ENCODE peak calls at places on chromosome 21, in four cellular contexts. One of them, this sample, is unnamed.

GRCh38 chr21:14382486-14382834 is 486 bp downstream of the HSPA13 start:
- DNase-seq in A549: no peak
- DNase-seq in mucosa of descending colon: no peak
- DNase-seq in tibial nerve: no peak
- DNase-seq in this sample: no peak

GRCh38 chr21:35559881-35560280 is 500.4 kb downstream of the SETD4 start:
- DNase-seq in A549: no peak
- DNase-seq in mucosa of descending colon: no peak
- DNase-seq in tibial nerve: no peak
- DNase-seq in this sample: no peak

GRCh38 chr21:33127154-33127893 is 57.4 kb downstream of the OLIG1 start:
- DNase-seq in A549: peak; percentile 59
- DNase-seq in mucosa of descending colon: no peak
- DNase-seq in tibial nerve: peak; percentile 52
- DNase-seq in this sample: peak; percentile 77

GRCh38 chr21:42439284-42440186 is 35.8 kb downstream of the UBASH3A start:
- DNase-seq in A549: no peak
- DNase-seq in mucosa of descending colon: peak; percentile 27
- DNase-seq in tibial nerve: no peak
- DNase-seq in this sample: no peak

GRCh38 chr21:43591468-43592050 is 67.7 kb downstream of the HSF2BP start:
- DNase-seq in A549: peak; percentile 72
- DNase-seq in mucosa of descending colon: no peak
- DNase-seq in tibial nerve: no peak
- DNase-seq in this sample: no peak

GRCh38 chr21:42289926-42290325 is 25.3 kb downstream of the TFF3 start:
- DNase-seq in A549: no peak
- DNase-seq in mucosa of descending colon: peak; percentile 50
- DNase-seq in tibial nerve: peak; percentile 35
- DNase-seq in this sample: peak; percentile 76

GRCh38 chr21:41901099-41901498 is 22.0 kb upstream of the PRDM15 start:
- DNase-seq in A549: no peak
- DNase-seq in mucosa of descending colon: no peak
- DNase-seq in tibial nerve: no peak
- DNase-seq in this sample: no peak

GRCh38 chr21:28699591-28700259 is 293.0 kb downstream of the LTN1 start:
- DNase-seq in A549: no peak
- DNase-seq in mucosa of descending colon: no peak
- DNase-seq in tibial nerve: no peak
- DNase-seq in this sample: no peak

GRCh38 chr21:27060190-27060589 is 93.3 kb upstream of the ADAMTS5 start:
- DNase-seq in A549: no peak
- DNase-seq in mucosa of descending colon: no peak
- DNase-seq in tibial nerve: no peak
- DNase-seq in this sample: no peak

GRCh38 chr21:18545908-18546307 is 142.3 kb upstream of the TMPRSS15 start:
- DNase-seq in A549: no peak
- DNase-seq in mucosa of descending colon: no peak
- DNase-seq in tibial nerve: no peak
- DNase-seq in this sample: no peak

GRCh38 chr21:20971296-20971921 is 26.8 kb upstream of the NCAM2 start:
- DNase-seq in A549: peak; percentile 42
- DNase-seq in mucosa of descending colon: no peak
- DNase-seq in tibial nerve: peak; percentile 56
- DNase-seq in this sample: no peak

GRCh38 chr21:37165606-37166005 is 92.6 kb downstream of the TTC3 start:
- DNase-seq in A549: no peak
- DNase-seq in mucosa of descending colon: no peak
- DNase-seq in tibial nerve: no peak
- DNase-seq in this sample: no peak

GRCh38 chr21:43866659-43867331 is 1.8 kb downstream of the AGPAT3 start:
- DNase-seq in A549: no peak
- DNase-seq in mucosa of descending colon: peak; percentile 89
- DNase-seq in tibial nerve: no peak
- DNase-seq in this sample: peak; percentile 77

GRCh38 chr21:27564684-27565280 is 597.9 kb upstream of the ADAMTS5 start:
- DNase-seq in A549: peak; percentile 16
- DNase-seq in mucosa of descending colon: no peak
- DNase-seq in tibial nerve: no peak
- DNase-seq in this sample: no peak

GRCh38 chr21:21898801-21899200 is 900.6 kb downstream of the NCAM2 start:
- DNase-seq in A549: no peak
- DNase-seq in mucosa of descending colon: no peak
- DNase-seq in tibial nerve: no peak
- DNase-seq in this sample: no peak

GRCh38 chr21:15741510-15741909 is 11.7 kb downstream of the USP25 start:
- DNase-seq in A549: no peak
- DNase-seq in mucosa of descending colon: no peak
- DNase-seq in tibial nerve: no peak
- DNase-seq in this sample: no peak

GRCh38 chr21:28480091-28480869 is 512.4 kb downstream of the LTN1 start:
- DNase-seq in A549: no peak
- DNase-seq in mucosa of descending colon: no peak
- DNase-seq in tibial nerve: no peak
- DNase-seq in this sample: no peak

GRCh38 chr21:43359081-43359822 is 67.7 kb downstream of the SIK1 start:
- DNase-seq in A549: no peak
- DNase-seq in mucosa of descending colon: no peak
- DNase-seq in tibial nerve: no peak
- DNase-seq in this sample: no peak

GRCh38 chr21:36676039-36676950 is 22.6 kb upstream of the SIM2 start:
- DNase-seq in A549: no peak
- DNase-seq in mucosa of descending colon: no peak
- DNase-seq in tibial nerve: no peak
- DNase-seq in this sample: no peak

GRCh38 chr21:32285476-32285875 is 6.6 kb upstream of the MIS18A start:
- DNase-seq in A549: no peak
- DNase-seq in mucosa of descending colon: no peak
- DNase-seq in tibial nerve: no peak
- DNase-seq in this sample: no peak

GRCh38 chr21:33355355-33355754 is 30.6 kb downstream of the IFNAR1 start:
- DNase-seq in A549: no peak
- DNase-seq in mucosa of descending colon: no peak
- DNase-seq in tibial nerve: no peak
- DNase-seq in this sample: no peak

GRCh38 chr21:15732290-15732995 is 2.7 kb downstream of the USP25 start:
- DNase-seq in A549: peak; percentile 53
- DNase-seq in mucosa of descending colon: no peak
- DNase-seq in tibial nerve: no peak
- DNase-seq in this sample: no peak

GRCh38 chr21:23101111-23101510 is 2102.9 kb downstream of the NCAM2 start:
- DNase-seq in A549: no peak
- DNase-seq in mucosa of descending colon: no peak
- DNase-seq in tibial nerve: no peak
- DNase-seq in this sample: no peak

GRCh38 chr21:26883768-26884167 is 38.6 kb upstream of the ADAMTS1 start:
- DNase-seq in A549: no peak
- DNase-seq in mucosa of descending colon: no peak
- DNase-seq in tibial nerve: no peak
- DNase-seq in this sample: no peak

GRCh38 chr21:34227386-34227852 is 136.4 kb upstream of the KCNE2 start:
- DNase-seq in A549: no peak
- DNase-seq in mucosa of descending colon: no peak
- DNase-seq in tibial nerve: no peak
- DNase-seq in this sample: no peak

GRCh38 chr21:29343517-29343916 is 44.8 kb downstream of the BACH1 start:
- DNase-seq in A549: no peak
- DNase-seq in mucosa of descending colon: no peak
- DNase-seq in tibial nerve: no peak
- DNase-seq in this sample: no peak

GRCh38 chr21:39115659-39116235 is 67.5 kb downstream of the PSMG1 start:
- DNase-seq in A549: no peak
- DNase-seq in mucosa of descending colon: no peak
- DNase-seq in tibial nerve: no peak
- DNase-seq in this sample: no peak

GRCh38 chr21:39118061-39118460 is 65.2 kb downstream of the PSMG1 start:
- DNase-seq in A549: no peak
- DNase-seq in mucosa of descending colon: no peak
- DNase-seq in tibial nerve: no peak
- DNase-seq in this sample: no peak

GRCh38 chr21:39117571-39117970 is 65.7 kb downstream of the PSMG1 start:
- DNase-seq in A549: no peak
- DNase-seq in mucosa of descending colon: no peak
- DNase-seq in tibial nerve: no peak
- DNase-seq in this sample: no peak

GRCh38 chr21:39116761-39117425 is 66.4 kb downstream of the PSMG1 start:
- DNase-seq in A549: no peak
- DNase-seq in mucosa of descending colon: no peak
- DNase-seq in tibial nerve: no peak
- DNase-seq in this sample: no peak

GRCh38 chr21:39114871-39115658 is 68.2 kb downstream of the PSMG1 start:
- DNase-seq in A549: no peak
- DNase-seq in mucosa of descending colon: no peak
- DNase-seq in tibial nerve: no peak
- DNase-seq in this sample: no peak
- H3K4me3 ChIP-seq in A549: no peak overlapping the region
- H3K4me3 ChIP-seq in mucosa of descending colon: no peak overlapping the region
- H3K4me3 ChIP-seq in tibial nerve: no peak overlapping the region
- H3K4me3 ChIP-seq in this sample: no peak overlapping the region

GRCh38 chr21:46092811-46093667 is 4.9 kb upstream of the COL6A2 start:
- DNase-seq in A549: no peak
- DNase-seq in mucosa of descending colon: peak; percentile 40
- DNase-seq in tibial nerve: no peak
- DNase-seq in this sample: peak; percentile 59
- H3K4me1 ChIP-seq in A549: no peaks in the 10 kb centered on the region
- H3K4me1 ChIP-seq in mucosa of descending colon: no peaks in the 10 kb centered on the region
- H3K4me1 ChIP-seq in tibial nerve: peaks cover 5% of the 10 kb centered on the region
- H3K4me1 ChIP-seq in this sample: peaks cover 5% of the 10 kb centered on the region

DNA sequence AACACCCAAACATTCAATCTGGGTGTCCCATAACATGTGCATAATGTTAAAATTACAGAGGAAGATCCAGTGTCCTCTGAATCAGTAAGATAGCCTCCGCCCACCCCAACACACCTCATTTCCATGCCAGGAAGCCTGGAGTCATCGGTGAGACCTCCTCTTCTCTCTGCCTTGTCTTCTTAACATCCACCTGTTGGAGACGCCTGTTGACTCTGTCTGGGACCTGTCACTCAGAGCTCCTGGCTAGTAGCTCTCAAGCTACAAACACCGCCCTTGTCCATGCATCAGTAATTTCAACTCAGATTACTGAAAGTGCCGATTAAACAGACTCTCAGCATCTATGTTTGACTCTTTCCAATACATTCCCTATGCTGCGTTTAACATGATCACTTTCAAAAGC is 27.4 kb downstream of the KCNJ15 start:
- DNase-seq in A549: no peak
- DNase-seq in mucosa of descending colon: no peak
- DNase-seq in tibial nerve: no peak
- DNase-seq in this sample: no peak
- TF ChIP-seq CTCF in A549: no peak
- TF ChIP-seq CTCF in mucosa of descending colon: no peak
- TF ChIP-seq CTCF in tibial nerve: no peak
- TF ChIP-seq CTCF in this sample: no peak

DNA sequence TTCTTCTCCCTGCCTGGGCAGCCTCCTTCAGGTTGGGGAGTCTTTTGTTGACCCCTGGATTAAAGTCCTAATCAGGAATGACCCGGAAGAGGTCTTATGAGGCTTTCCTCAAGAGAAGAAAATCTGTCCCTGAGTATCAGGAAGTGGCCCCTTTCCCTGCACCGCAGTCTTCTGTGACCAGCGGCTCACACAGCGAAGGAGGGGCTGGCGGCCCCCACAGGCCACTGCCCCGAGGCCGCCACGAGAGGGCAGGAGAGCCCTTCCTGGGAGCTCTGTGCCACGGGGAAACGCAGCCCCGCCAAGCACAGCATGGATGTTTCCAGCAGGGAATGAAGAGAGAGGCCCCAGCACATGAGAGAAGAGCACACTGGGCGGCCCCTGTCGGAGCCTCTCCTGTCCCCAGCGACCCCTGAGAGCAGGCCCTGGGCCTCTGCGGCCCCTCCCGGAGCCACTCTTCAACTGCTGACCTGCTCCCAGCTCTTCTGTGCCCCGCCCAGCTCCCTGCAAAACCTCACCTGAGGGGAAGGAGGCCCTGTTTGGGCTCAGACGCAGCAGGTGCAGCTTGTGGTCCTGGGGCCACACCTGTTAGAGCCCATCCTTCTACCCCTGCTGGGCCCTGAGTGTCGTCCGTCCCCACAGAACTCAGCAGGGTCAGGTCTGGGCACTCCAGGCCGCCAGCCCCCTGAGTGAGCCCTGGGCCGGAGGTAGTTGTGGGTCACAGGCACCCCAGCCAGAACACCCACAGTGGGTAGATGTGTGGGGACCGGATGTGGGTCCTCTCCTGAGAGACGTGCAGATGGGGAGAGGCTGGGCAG is 4.9 kb upstream of the POFUT2 start:
- DNase-seq in A549: peak; percentile 77
- DNase-seq in mucosa of descending colon: peak; percentile 81
- DNase-seq in tibial nerve: peak; percentile 74
- DNase-seq in this sample: peak; percentile 91
- H3K4me3 ChIP-seq in A549: no peak overlapping the region
- H3K4me3 ChIP-seq in mucosa of descending colon: no peak overlapping the region
- H3K4me3 ChIP-seq in tibial nerve: no peak overlapping the region
- H3K4me3 ChIP-seq in this sample: no peak overlapping the region

DNA sequence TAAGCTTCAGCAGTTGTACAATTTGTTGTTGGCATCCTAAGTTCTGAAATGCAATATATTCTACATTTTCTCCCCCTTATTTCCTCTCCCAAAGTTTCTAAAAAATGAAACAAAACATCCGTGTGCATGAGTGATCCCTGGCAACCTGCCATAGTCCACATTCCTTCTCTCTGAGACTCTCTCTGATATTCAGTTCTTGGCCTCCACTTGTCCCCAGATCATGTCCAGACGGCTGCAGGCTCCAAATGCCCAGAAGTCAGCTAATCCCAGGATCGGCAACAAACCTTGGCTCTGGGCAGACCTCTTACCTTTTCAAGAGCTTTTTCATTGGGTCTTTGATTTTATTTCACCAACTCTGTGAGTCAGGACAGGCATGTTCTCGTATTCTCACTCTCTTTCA is 187.8 kb downstream of the ETS2 start:
- DNase-seq in A549: peak; percentile 32
- DNase-seq in mucosa of descending colon: no peak
- DNase-seq in tibial nerve: no peak
- DNase-seq in this sample: no peak
- H3K4me1 ChIP-seq in A549: peaks cover 13% of the 10 kb centered on the region
- H3K4me1 ChIP-seq in mucosa of descending colon: peaks cover 13% of the 10 kb centered on the region
- H3K4me1 ChIP-seq in tibial nerve: peaks cover 24% of the 10 kb centered on the region
- H3K4me1 ChIP-seq in this sample: peaks cover 61% of the 10 kb centered on the region

DNA sequence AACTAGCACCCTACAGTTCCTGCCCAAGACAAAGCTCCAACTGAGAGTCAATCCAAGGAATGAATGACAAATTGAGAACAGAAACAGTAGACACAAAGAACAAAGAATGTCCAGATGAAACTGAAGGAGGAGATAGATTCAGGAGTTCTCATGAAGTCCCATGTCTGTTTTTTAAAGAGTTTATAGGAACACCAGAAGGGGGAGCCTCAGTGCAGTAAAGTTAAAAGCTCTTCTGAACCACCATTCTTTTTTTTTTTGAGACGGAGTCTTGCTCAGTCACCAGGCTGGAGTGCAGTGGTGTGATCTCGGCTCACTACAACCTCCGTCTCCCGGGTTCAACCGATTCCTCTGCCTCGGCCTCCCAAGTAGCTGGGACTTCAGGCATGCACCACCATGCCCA is 323.6 kb downstream of the MRPL39 start:
- DNase-seq in A549: peak; percentile 1
- DNase-seq in mucosa of descending colon: no peak
- DNase-seq in tibial nerve: no peak
- DNase-seq in this sample: no peak
- TF ChIP-seq CTCF in A549: no peak
- TF ChIP-seq CTCF in mucosa of descending colon: no peak
- TF ChIP-seq CTCF in tibial nerve: no peak
- TF ChIP-seq CTCF in this sample: peak; percentile 38